ENCODE peak calls at places on chromosomes 4 and X, in six cellular contexts. B is AG08395; M is activated CD4-positive, alpha-beta T cell treated with anti-CD3 and anti-CD28 coated beads, Interleukin-2, amount 50 U/mL, for 4 hours; X is fibroblast of pulmonary artery; Z is stimulated activated CD4-positive, alpha-beta T cell treated with anti-CD3 and anti-CD28 coated beads, TNF-alpha, amount 100 ng/mL, for 24 hours; O is activated CD8-positive, alpha-beta memory T cell treated with anti-CD3 and anti-CD28 coated beads for 24 hours. C is an unnamed sample.

GRCh38 chr4:110637408-110638131 is 14.7 kb upstream of the PITX2 start:
- DNase-seq in M (no peak), Z (no peak), O (no peak), B (no peak), X (no peak), C (no peak)

GRCh38 chr4:41339812-41340809 is 83.4 kb downstream of the UCHL1 start:
- DNase-seq in B (peak), X (peak), Z (no peak), M (no peak), O (no peak), C (peak)

GRCh38 chrX:8867454-8867853 is 66.3 kb upstream of the FAM9A start:
- DNase-seq in B (no peak), M (no peak), Z (no peak), X (peak), O (no peak), C (no peak)

GRCh38 chr4:94766856-94767255 is 9.1 kb downstream of the BMPR1B start:
- DNase-seq in B (no peak), M (no peak), X (no peak), Z (no peak), O (no peak), C (peak)

GRCh38 chr4:7052313-7052712 is 9.1 kb downstream of the TADA2B start:
- DNase-seq in B (no peak), Z (no peak), X (no peak), O (no peak), M (no peak), C (no peak)

GRCh38 chrX:76850851-76851250 is 423.3 kb downstream of the MAGEE1 start:
- DNase-seq in B (no peak), M (no peak), Z (no peak), O (no peak), X (no peak), C (no peak)

GRCh38 chrX:37684426-37684825 is 1.2 kb upstream of the XK start:
- DNase-seq in M (no peak), X (no peak), B (no peak), Z (no peak), O (no peak), C (no peak)

GRCh38 chrX:136477026-136477425 is 10.7 kb upstream of the BRS3 start:
- DNase-seq in B (no peak), Z (no peak), O (no peak), X (no peak), M (no peak), C (no peak)

GRCh38 chr4:105191621-105192210 is 45.0 kb downstream of the TET2 start:
- DNase-seq in B (no peak), X (peak), O (no peak), M (no peak), Z (no peak), C (peak)

GRCh38 chrX:24259544-24260240 is 54.2 kb downstream of the SUPT20HL2 start:
- DNase-seq in B (peak), O (no peak), X (peak), Z (no peak), M (peak), C (peak)

GRCh38 chr4:118289794-118290193 is 63.0 kb downstream of the PRSS12 start:
- DNase-seq in M (no peak), X (peak), O (no peak), Z (no peak), B (peak), C (peak)

GRCh38 chr4:108483077-108483476 is 137.3 kb upstream of the RPL34 start:
- DNase-seq in M (no peak), X (no peak), O (peak), Z (no peak), B (no peak), C (no peak)

C was measured in foreskin fibroblast.